ENCODE peak calls at places on chromosome 17, in six cellular contexts. C, Q, D, F, K and W are unnamed samples. For H3K4me1, the result is how much of the 10 kb centered on the place peaks cover.

GRCh38 chr17:27066315-27066714 is 227.6 kb upstream of the WSB1 start:
- DNase-seq in C (no peak), Q (no peak), D (no peak), F (no peak), K (no peak), W (no peak)

GRCh38 chr17:11852911-11853310 is 144.4 kb downstream of the ZNF18 start:
- DNase-seq in C (no peak), Q (no peak), D (no peak), F (no peak), K (no peak), W (no peak)

GRCh38 chr17:27481327-27481726 is 25.1 kb downstream of the KSR1 start:
- DNase-seq in C (no peak), Q (no peak), D (no peak), F (no peak), K (peak), W (peak)

GRCh38 chr17:49260011-49260921 is 29.7 kb upstream of the PHOSPHO1 start:
- DNase-seq in C (peak), Q (peak), D (peak), F (no peak), K (peak), W (peak)

GRCh38 chr17:47956818-47957590 is 679 bp downstream of the PRR15L start:
- DNase-seq in C (no peak), Q (no peak), D (peak), F (no peak), K (no peak), W (no peak)

GRCh38 chr17:27870345-27870744 is 22.8 kb downstream of the LYRM9 start:
- DNase-seq in C (no peak), Q (no peak), D (no peak), F (no peak), K (no peak), W (no peak)

GRCh38 chr17:69967910-69968411 is 107.1 kb upstream of the KCNJ16 start:
- DNase-seq in C (no peak), Q (no peak), D (no peak), F (no peak), K (no peak), W (no peak)

GRCh38 chr17:80968602-80969029 is 23.0 kb upstream of the CHMP6 start:
- DNase-seq in C (no peak), Q (no peak), D (no peak), F (no peak), K (no peak), W (no peak)

GRCh38 chr17:75087182-75087557 is 584 bp upstream of the SLC16A5 start:
- DNase-seq in C (no peak), Q (no peak), D (no peak), F (no peak), K (no peak), W (no peak)

GRCh38 chr17:30401097-30401496 is 22.4 kb downstream of the CPD start:
- DNase-seq in C (no peak), Q (no peak), D (no peak), F (no peak), K (no peak), W (no peak)

GRCh38 chr17:27206447-27206846 is 87.5 kb upstream of the WSB1 start:
- DNase-seq in C (no peak), Q (no peak), D (no peak), F (peak), K (no peak), W (no peak)

GRCh38 chr17:38897671-38898290 is 27.6 kb upstream of the LASP1NB start:
- DNase-seq in C (no peak), Q (no peak), D (no peak), F (no peak), K (no peak), W (no peak)
- H3K4me1 ChIP-seq in C (under half), Q (half or more), D (under half), F (under half), K (half or more), W (half or more)

GRCh38 chr17:879546-879945 is 97.4 kb downstream of the MRM3 start:
- DNase-seq in C (peak), Q (peak), D (peak), F (peak), K (peak), W (peak)
- H3K4me1 ChIP-seq in C (under half), Q (half or more), D (under half), F (under half), K (under half), W (under half)

DNA sequence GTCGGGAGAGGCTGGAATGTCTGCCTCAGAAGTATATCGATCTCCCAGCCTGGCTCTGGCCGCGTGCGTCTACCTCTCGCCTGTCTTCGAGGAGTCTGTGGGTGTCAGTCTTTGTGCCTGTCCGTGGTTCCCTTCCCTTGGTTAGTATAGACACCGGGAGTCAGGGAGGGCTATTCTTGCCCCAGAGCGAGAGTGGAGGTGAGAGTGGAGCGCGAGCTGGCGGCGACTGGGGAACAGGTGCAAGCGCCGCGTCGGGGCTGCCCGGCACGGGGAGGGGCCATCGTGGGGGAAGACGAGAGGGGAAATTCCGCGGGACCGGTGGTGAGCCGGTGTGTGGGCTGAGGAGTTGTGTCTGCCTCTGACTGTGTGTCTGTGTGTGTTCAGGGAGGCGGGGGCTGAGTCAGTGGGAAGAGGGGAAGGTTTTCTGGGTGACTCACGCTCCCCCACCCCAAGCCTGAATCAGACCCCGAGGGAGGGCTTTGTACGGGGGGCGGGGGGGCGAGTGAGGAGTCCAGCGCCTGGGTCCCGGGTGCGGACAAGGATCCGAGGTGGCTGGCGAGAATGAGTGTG is 8.4 kb downstream of the KDM6B start:
- DNase-seq in C (no peak), Q (peak), D (peak), F (peak), K (peak), W (peak)
- H3K4me1 ChIP-seq in C (under half), Q (half or more), D (under half), F (under half), K (half or more), W (half or more)

DNA sequence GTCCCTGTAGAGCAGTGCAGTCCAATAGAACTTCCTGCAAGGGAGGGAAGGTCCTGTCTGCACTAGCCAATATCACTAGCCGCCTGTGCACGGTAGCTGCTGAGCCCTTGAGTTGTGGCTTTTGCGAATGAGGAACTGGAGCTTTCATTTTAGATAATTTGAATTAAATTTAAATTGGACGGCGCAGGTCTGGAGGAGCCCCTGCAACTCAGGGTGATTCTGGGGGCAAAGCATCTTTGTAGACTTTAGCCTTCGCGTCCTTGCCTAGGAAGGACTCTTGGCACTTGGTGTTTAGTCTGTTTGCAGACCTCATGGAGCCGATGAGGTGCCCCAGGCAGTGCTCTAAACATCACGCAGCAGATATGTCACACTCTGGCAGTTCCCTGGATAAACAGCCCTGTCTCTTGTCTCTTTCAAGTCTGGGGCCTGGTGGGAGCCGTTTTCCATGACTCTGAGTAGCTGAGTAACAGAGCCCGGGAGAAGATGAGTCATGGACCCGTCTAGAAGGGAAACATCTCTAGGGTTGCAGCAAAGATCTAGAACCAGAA is 122.1 kb downstream of the CCDC182 start:
- DNase-seq in C (peak), Q (no peak), D (no peak), F (peak), K (no peak), W (no peak)
- H3K4me1 ChIP-seq in C (under half), Q (half or more), D (under half), F (half or more), K (under half), W (under half)

DNA sequence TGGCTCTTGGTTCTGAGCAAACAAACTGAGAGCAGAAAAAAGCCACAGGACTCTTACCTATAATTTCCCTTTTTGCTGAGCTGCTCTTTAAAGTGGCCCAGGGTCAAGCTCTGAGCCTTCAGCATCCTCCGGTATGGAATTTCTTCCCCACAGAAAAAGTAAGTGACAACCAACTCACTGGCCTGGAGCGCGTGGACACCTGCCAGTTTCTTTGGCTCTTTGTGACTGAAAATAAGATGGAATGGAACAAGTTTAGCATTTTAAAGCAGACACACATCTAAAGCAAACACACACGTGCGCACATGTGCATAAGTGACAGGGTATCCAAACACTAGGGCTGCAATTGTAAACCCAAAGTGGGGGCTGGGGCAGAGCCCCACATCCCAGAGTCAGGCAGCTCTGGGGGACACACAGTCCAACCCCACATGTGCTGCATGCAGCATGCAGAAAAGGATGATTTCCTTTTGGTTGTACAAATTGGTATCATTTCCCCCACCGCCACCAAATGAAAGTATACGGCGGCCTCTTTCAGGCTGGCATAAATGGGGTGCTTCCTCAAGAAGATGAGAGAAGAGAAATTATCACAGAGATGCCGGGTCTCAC is 27.5 kb downstream of the AXIN2 start:
- DNase-seq in C (no peak), Q (no peak), D (no peak), F (no peak), K (no peak), W (no peak)
- H3K4me1 ChIP-seq in C (under half), Q (under half), D (half or more), F (under half), K (under half), W (under half)

GRCh38 chr17:2062571-2063183 is 7.8 kb downstream of the HIC1 start:
- DNase-seq in C (peak), Q (no peak), D (no peak), F (no peak), K (no peak), W (no peak)
- H3K4me1 ChIP-seq in C (under half), Q (half or more), D (under half), F (under half), K (under half), W (under half)

GRCh38 chr17:40796846-40797245 is 2.9 kb downstream of the KRT28 start:
- DNase-seq in C (no peak), Q (no peak), D (no peak), F (no peak), K (no peak), W (no peak)

GRCh38 chr17:40803617-40804082 is 3.9 kb upstream of the KRT28 start:
- DNase-seq in C (peak), Q (peak), D (peak), F (peak), K (peak), W (peak)

GRCh38 chr17:40799859-40800258 is at the start of gene KRT28:
- DNase-seq in C (no peak), Q (no peak), D (no peak), F (no peak), K (no peak), W (no peak)

GRCh38 chr17:40801157-40801556 is 1.4 kb upstream of the KRT28 start:
- DNase-seq in C (no peak), Q (no peak), D (no peak), F (no peak), K (no peak), W (no peak)

DNA sequence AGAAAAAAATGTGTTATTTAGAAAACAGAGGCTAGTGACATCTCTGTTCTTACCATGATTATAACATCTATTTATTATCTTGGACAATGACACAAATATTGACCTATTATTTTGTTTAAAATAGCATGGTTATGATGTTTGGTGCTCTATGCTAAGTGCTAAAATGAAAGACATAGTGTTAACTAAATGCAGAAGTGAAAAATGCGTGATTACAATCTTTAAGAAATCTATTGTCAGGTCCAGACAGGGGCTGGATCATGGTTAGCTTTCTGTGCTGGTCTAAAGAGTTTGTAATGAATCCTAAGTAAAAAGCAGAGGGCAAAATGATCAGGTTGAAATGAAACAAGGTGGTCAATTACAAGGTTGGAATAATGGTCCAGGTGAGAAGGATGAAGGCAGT is 622 bp upstream of the KRT28 start:
- DNase-seq in C (no peak), Q (no peak), D (no peak), F (no peak), K (no peak), W (no peak)
- H3K4me1 ChIP-seq in C (under half), Q (under half), D (under half), F (under half), K (under half), W (under half)

DNA sequence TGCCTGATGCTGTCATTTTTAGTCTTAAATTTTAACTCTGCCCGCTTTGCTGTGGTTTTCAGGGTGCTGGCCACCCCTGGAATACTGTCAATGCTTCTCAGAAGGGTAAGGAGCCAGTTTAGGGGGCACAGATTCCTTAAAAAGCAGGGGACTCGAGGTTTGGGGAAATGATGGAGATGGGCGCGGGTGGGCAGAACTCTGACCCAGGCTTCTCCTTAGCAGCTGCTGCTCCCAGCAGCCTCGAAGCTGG is 23.7 kb downstream of the STAT5A start:
- DNase-seq in C (no peak), Q (no peak), D (no peak), F (no peak), K (no peak), W (no peak)
- H3K4me1 ChIP-seq in C (under half), Q (half or more), D (under half), F (under half), K (half or more), W (half or more)

DNA sequence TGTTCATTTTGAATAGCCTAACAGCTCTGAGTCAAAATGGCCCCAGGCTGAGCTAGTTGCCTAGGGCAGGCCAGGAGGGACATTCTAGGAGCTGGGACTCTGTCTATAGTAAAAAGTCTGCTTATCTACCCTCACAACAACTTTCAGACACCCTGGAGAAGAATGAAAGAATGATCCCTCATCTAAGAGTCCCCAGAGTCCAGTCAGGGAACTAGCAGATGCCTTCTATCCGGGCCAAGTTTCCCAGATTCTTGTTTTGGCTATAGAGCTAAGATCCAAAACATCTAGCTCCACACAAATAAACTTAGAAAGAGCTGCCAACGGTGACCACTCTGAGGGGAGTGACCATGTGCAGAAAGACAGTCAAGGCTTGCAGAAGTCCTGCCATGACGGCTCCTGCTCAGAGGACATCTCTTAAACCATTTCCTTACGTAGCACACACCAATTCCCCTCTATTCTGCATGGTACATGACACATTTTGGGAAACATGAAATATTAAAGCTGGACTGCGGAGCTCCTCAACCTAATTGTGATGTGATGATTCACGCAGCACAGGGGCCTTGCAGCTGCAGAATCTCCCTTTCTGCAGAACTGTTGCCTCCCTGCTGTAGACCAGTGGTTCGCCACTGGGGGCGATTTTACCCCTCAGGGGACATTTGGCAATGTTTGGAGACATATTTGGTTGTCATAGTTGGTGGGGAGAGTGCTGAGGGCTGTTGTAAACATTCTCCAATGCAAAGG is 24.2 kb downstream of the FAM20A start:
- DNase-seq in C (no peak), Q (peak), D (no peak), F (peak), K (no peak), W (no peak)
- H3K4me1 ChIP-seq in C (under half), Q (under half), D (under half), F (under half), K (under half), W (under half)

GRCh38 chr17:43171761-43172487 is 910 bp downstream of the NBR1 start:
- DNase-seq in C (peak), Q (no peak), D (no peak), F (peak), K (no peak), W (no peak)

GRCh38 chr17:43169561-43170139 is 1.4 kb upstream of the NBR1 start:
- DNase-seq in C (no peak), Q (peak), D (peak), F (peak), K (no peak), W (no peak)

GRCh38 chr17:43170140-43170765 is 761 bp upstream of the NBR1 start:
- DNase-seq in C (peak), Q (peak), D (peak), F (peak), K (peak), W (peak)

GRCh38 chr17:43175213-43176118 is 4.5 kb downstream of the NBR1 start:
- DNase-seq in C (no peak), Q (no peak), D (no peak), F (no peak), K (no peak), W (no peak)

DNA sequence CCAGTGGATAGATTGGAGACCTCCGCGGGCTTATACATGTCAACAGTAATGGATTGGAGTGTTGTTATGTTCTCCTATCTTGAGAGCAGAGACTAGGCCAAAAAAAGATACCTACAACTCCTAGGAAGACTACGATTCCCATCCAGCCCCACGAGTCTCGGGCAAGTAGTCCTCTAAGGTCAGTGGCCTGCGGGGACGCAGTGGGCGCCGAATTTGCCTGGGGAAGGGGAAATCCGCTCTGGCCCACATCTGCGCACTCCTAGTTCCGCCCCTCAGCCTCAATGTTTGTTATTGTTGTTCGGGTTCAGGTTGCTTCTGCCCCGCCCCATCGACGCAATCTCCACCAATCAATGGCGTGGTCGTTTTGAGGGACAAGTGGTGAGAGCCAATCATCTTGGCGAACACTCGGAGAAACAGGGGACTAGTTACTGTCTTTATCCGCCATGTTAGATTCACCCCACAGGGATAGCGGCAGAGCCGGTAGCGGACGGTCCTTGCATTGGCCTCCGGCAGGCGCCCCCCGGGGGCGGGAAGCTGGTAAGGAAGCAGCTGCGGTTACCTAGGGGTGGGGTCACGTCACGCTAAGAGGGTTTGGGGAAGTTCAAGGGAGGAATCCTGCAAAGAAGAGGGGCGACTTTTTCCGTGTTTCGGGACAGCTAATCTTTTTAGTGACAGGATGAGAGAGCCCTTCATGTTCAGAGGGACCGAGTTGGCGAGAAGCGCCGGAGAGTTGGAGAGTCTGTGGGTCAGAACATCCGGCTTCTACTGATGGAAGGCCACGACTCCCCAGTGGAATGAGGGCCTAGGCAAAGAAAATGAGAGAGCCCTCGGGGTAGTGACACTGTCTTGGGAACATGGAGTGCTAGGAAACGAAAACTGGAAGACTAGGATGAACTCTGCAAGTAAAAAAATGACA is at the start of gene NBR1:
- DNase-seq in C (peak), Q (peak), D (peak), F (peak), K (peak), W (peak)
- H3K4me1 ChIP-seq in C (under half), Q (half or more), D (under half), F (under half), K (under half), W (under half)